ENCODE peak calls at places on chromosomes 5 and 9, in nine cellular contexts. H is tibial nerve, J is endothelial cell, G is B cell, U is RWPE1, N is BJ, L is NB4, S is nephron progenitor cell, E is astrocyte. Q is an unnamed sample.

GRCh38 chr9:35688558-35689350 is 971 bp downstream of the TPM2 start:
- DNase-seq in H (no peak), J (no peak), G (no peak), U (peak), N (peak), L (peak), S (peak), E (peak), Q (no peak)

GRCh38 chr9:95143591-95144561 is 173.6 kb downstream of the FANCC start:
- DNase-seq in H (peak), J (no peak), G (no peak), U (no peak), N (peak), L (no peak), S (no peak), E (peak), Q (no peak)

GRCh38 chr9:108703414-108703813 is 152.4 kb downstream of the ACTL7B start:
- DNase-seq in H (no peak), J (no peak), G (no peak), U (no peak), N (no peak), L (no peak), S (no peak), E (no peak), Q (no peak)

GRCh38 chr9:71719585-71719984 is 48.7 kb downstream of the CEMIP2 start:
- DNase-seq in H (no peak), J (no peak), G (no peak), U (no peak), N (peak), L (no peak), S (no peak), E (peak), Q (no peak)

GRCh38 chr9:127555830-127556820 is 56.0 kb upstream of the STXBP1 start:
- DNase-seq in H (peak), J (no peak), G (peak), U (peak), N (peak), L (peak), S (no peak), E (peak), Q (no peak)

GRCh38 chr5:152595327-152595890 is 190.3 kb upstream of the NMUR2 start:
- DNase-seq in H (no peak), J (no peak), G (no peak), U (no peak), N (no peak), L (no peak), S (no peak), E (no peak), Q (no peak)

GRCh38 chr5:88707216-88707965 is 175.6 kb downstream of the MEF2C start:
- DNase-seq in H (no peak), J (no peak), G (no peak), U (no peak), N (no peak), L (no peak), S (no peak), E (peak), Q (no peak)

GRCh38 chr9:96149142-96149541 is 152.8 kb downstream of the HSD17B3 start:
- DNase-seq in H (no peak), J (no peak), G (no peak), U (no peak), N (no peak), L (no peak), S (no peak), E (no peak), Q (no peak)

GRCh38 chr9:129552064-129552463 is 68.8 kb downstream of the C9orf50 start:
- DNase-seq in H (no peak), J (no peak), G (no peak), U (no peak), N (no peak), L (no peak), S (no peak), E (no peak), Q (no peak)

GRCh38 chr9:87498046-87498815 is 564 bp downstream of the DAPK1 start:
- DNase-seq in H (no peak), J (peak), G (no peak), U (peak), N (no peak), L (no peak), S (peak), E (peak), Q (peak)
- TF ChIP-seq CTCF in H (no peak), J (no peak), G (no peak), U (no peak), N (peak), L (no peak), S (peak), E (no peak), Q (peak)

GRCh38 chr5:123665822-123666371 is 153.9 kb downstream of the CSNK1G3 start:
- DNase-seq in H (no peak), J (no peak), G (no peak), U (no peak), N (no peak), L (no peak), S (no peak), E (no peak), Q (no peak)
- TF ChIP-seq CTCF in H (no peak), J (no peak), G (no peak), U (no peak), N (no peak), L (no peak), S (no peak), E (no peak), Q (no peak)

DNA sequence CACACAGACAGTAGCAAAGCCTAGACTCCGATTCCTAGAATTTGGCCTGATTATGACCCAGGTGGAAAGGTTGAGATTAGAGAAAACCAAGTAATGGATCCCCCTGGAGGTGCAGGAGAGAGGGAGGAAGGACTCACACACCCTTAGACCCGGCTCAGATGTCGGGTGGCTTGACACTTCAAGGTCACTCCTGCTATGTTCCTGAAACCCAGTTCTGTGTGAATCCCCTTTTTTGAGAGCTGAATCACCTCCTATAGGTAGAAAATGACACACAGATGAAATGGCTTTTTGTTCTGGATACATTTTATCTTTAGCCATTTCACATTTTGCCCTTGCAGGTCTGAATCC is 192.8 kb downstream of the ARRDC3 start:
- DNase-seq in H (no peak), J (no peak), G (no peak), U (no peak), N (no peak), L (no peak), S (no peak), E (no peak), Q (no peak)
- TF ChIP-seq CTCF in H (no peak), J (no peak), G (no peak), U (no peak), N (no peak), L (no peak), S (no peak), E (no peak), Q (no peak)

GRCh38 chr5:142716963-142717362 is 31.1 kb upstream of the FGF1 start:
- DNase-seq in H (peak), J (peak), G (peak), U (no peak), N (no peak), L (peak), S (peak), E (peak), Q (peak)
- TF ChIP-seq CTCF in H (peak), J (no peak), G (no peak), U (no peak), N (peak), L (peak), S (peak), E (peak), Q (peak)

GRCh38 chr9:79233542-79233941 is 338.2 kb upstream of the TLE4 start:
- DNase-seq in H (no peak), J (peak), G (peak), U (peak), N (no peak), L (peak), S (no peak), E (no peak), Q (no peak)
- TF ChIP-seq CTCF in H (no peak), J (peak), G (no peak), U (no peak), N (peak), L (no peak), S (no peak), E (no peak), Q (peak)

GRCh38 chr5:177367323-177367848 is 9.7 kb downstream of the RGS14 start:
- DNase-seq in H (no peak), J (no peak), G (no peak), U (no peak), N (no peak), L (no peak), S (no peak), E (no peak), Q (no peak)
- TF ChIP-seq CTCF in H (no peak), J (no peak), G (no peak), U (no peak), N (peak), L (no peak), S (no peak), E (no peak), Q (no peak)

DNA sequence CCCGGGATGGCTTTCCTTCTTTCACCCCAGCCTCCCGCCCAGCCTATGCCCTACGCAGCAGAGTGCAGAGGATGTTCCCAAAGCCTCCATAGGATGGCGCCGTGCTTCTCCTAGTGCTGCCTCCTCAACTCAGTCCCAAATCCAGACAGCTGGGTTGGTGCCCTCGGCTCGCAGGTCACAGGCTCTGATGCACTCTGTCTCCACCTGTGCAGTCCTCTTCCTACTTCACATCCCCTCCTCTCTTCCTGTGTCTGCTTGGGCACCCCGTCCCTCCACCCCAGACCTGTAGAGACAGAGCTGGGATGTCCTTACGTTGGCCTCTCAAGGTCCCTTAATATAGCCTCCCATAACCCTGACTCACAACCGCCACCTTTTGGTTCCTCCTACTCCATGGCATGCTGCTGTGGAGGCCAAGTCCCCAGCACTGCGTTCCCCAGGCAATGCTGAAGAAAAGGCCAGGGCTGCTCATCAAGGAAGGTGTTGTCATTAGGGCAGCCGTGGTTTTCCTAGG is 314.4 kb downstream of the GADD45G start:
- DNase-seq in H (no peak), J (peak), G (peak), U (no peak), N (no peak), L (peak), S (no peak), E (no peak), Q (no peak)
- TF ChIP-seq CTCF in H (no peak), J (peak), G (peak), U (no peak), N (no peak), L (peak), S (no peak), E (no peak), Q (peak)

DNA sequence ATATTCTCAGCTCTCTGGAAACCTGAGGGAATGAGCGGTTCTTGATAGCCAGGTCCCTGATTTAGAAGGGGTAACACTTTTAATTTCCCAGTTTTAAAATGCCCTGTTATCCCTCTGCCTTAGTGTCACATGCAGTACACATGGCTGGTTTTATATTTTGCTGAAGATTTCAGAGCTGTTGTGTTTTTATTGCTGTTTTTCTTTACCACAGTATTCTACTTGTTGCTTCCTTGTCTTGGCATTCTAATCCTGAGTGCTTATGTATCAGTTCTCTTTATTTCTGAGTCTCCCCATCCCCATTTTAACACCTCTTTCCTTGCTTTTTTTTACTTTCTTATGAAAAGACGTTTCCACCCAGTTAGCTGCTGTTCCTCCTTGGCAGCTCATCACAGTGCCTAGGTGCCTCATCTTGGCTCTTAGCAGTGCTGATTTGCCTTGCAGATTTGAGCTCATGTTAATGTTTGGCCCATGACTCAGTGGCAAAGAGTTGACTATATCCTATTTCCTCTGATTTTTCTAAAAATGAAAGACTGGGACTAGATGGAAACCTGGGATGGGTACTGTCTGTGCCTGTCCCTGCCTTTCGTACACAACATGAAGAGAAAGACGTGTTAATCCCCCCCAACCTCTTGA is 3.7 kb downstream of the MTRR start:
- DNase-seq in H (no peak), J (no peak), G (no peak), U (no peak), N (no peak), L (no peak), S (no peak), E (no peak), Q (no peak)
- TF ChIP-seq CTCF in H (no peak), J (no peak), G (no peak), U (no peak), N (no peak), L (no peak), S (no peak), E (no peak), Q (no peak)

GRCh38 chr9:132648283-132648682 is 21.5 kb downstream of the DDX31 start:
- DNase-seq in H (no peak), J (no peak), G (no peak), U (no peak), N (no peak), L (no peak), S (no peak), E (no peak), Q (no peak)

GRCh38 chr9:132648685-132649084 is 21.1 kb downstream of the DDX31 start:
- DNase-seq in H (no peak), J (no peak), G (no peak), U (no peak), N (no peak), L (no peak), S (no peak), E (no peak), Q (no peak)

GRCh38 chr9:132647355-132647754 is 22.4 kb downstream of the DDX31 start:
- DNase-seq in H (no peak), J (no peak), G (no peak), U (no peak), N (peak), L (no peak), S (no peak), E (peak), Q (no peak)

GRCh38 chr9:132647806-132648205 is 22.0 kb downstream of the DDX31 start:
- DNase-seq in H (no peak), J (no peak), G (no peak), U (no peak), N (no peak), L (no peak), S (no peak), E (no peak), Q (no peak)

DNA sequence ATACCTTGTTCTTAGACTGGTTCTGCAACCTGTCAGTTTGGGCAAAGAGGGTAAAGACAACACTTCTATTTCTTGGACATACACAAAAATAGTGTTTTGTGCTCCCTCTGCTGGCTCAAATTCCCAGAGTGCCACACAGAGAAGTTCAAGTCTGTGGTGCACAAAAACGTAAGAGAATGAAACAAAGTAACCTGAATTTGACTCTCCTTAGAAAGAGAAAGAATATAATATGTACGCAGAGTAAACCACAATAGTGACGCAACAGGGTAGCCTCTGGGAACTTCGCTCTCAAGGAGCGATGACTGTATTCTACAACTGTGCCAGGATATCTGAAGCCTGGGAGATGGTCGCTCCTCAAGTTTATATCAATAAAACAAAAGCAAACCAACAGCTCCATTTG is 18.5 kb downstream of the DDX31 start:
- DNase-seq in H (no peak), J (peak), G (no peak), U (peak), N (no peak), L (peak), S (no peak), E (peak), Q (no peak)
- TF ChIP-seq CTCF in H (no peak), J (peak), G (no peak), U (peak), N (peak), L (peak), S (no peak), E (peak), Q (peak)

DNA sequence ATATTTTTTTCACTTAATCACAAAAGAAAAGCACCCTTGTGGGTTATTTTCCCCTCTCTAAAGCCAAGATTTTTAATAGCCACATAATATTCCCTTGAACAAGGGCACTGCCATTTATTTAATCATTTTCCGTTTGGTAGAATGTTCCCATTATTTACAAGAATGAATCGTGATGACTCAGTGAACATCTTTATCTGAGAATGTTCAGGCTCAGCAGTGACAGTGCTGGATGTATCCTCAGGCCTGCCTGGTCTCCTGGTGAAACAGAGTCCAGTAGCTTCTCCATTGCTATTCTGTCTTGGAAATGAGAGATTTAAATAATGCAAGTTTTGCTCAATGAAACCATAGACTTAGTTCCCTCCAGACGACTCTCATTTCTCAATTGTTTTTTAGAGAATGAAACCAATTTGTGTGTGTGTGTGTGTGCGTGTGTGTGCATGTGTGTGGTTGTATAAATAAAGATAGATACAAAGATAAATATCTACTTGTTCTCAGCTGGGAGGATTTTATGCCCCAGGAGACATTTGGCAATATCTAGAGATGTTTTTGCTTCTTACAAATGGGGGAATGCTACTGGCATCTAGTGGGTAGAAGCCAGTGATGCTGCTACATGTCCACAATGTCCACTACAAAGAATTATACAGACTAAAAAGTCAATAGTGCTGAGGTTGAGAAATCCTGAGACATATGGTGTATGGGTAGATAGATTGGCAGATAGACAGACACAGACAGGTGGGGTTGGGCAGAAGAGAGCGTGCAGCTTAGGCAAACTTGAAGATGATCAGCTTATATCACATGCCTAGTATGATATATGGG is 55.0 kb downstream of the PAPPA start:
- DNase-seq in H (no peak), J (no peak), G (no peak), U (no peak), N (no peak), L (no peak), S (no peak), E (no peak), Q (no peak)
- TF ChIP-seq CTCF in H (no peak), J (no peak), G (no peak), U (no peak), N (peak), L (no peak), S (no peak), E (no peak), Q (no peak)

Q was measured in progenitor cell of endocrine pancreas.